ENCODE peak calls at places on chromosomes 13 and 19, in eight cellular contexts. D is lower leg skin, N is stomach, V is H54, W is adrenal gland, G is Peyer's patch, B is tibial nerve, R is prostate gland. I is an unnamed sample.

GRCh38 chr19:33430674-33431277 is 57.3 kb downstream of the CEBPG start:
- DNase-seq in R (peak; percentile 69), G (peak; percentile 52), D (peak; percentile 93), V (peak; percentile 77), B (peak; percentile 37), W (peak; percentile 67), N (peak; percentile 71), I (peak; percentile 82)

GRCh38 chr13:44088911-44089851 is 209.5 kb downstream of the LACC1 start:
- DNase-seq in B (no peak), N (no peak), W (no peak), D (no peak), G (no peak), R (no peak), V (no peak), I (no peak)

GRCh38 chr19:58479303-58479702 is 3.2 kb downstream of the ZNF446 start:
- DNase-seq in N (no peak), W (no peak), B (no peak), R (no peak), V (no peak), G (no peak), D (no peak), I (no peak)

GRCh38 chr13:102191951-102192461 is 209.8 kb downstream of the FGF14 start:
- DNase-seq in R (no peak), N (no peak), G (no peak), B (no peak), W (no peak), D (no peak), V (no peak), I (no peak)

GRCh38 chr13:90696254-90696653 is 651.2 kb upstream of the MIR17HG start:
- DNase-seq in N (no peak), W (no peak), R (no peak), G (no peak), V (peak; percentile 7), B (no peak), D (no peak), I (no peak)

GRCh38 chr19:45716314-45717130 is 14.2 kb downstream of the FBXO46 start:
- DNase-seq in R (peak; percentile 56), N (no peak), G (peak; percentile 40), V (no peak), D (no peak), W (no peak), B (peak; percentile 35), I (no peak)

GRCh38 chr19:5588906-5589676 is 21.3 kb upstream of the TINCR start:
- DNase-seq in V (no peak), N (no peak), B (no peak), R (no peak), W (no peak), D (no peak), G (no peak), I (no peak)

GRCh38 chr19:18007939-18008673 is at the start of gene ARRDC2:
- DNase-seq in W (peak; percentile 91), V (peak; percentile 97), G (peak; percentile 98), D (peak; percentile 98), N (peak; percentile 90), B (peak; percentile 92), R (peak; percentile 87), I (peak; percentile 96)

GRCh38 chr19:18989316-18989715 is 44.0 kb downstream of the SUGP2 start:
- DNase-seq in D (no peak), B (no peak), V (no peak), G (no peak), W (no peak), N (no peak), R (no peak), I (no peak)

GRCh38 chr13:20609145-20609544 is 42.2 kb downstream of the IFT88 start:
- DNase-seq in G (no peak), V (no peak), W (no peak), B (no peak), R (no peak), D (no peak), N (no peak), I (no peak)

GRCh38 chr13:19644947-19645439 is 11.5 kb downstream of the MPHOSPH8 start:
- DNase-seq in W (no peak), B (no peak), D (no peak), V (no peak), R (no peak), N (no peak), G (no peak), I (no peak)

GRCh38 chr19:8244442-8244841 is 35.3 kb downstream of the CERS4 start:
- DNase-seq in G (no peak), N (no peak), V (no peak), B (no peak), D (no peak), R (no peak), W (no peak), I (no peak)

GRCh38 chr19:44552324-44552723 is 22.8 kb upstream of the CEACAM20 start:
- DNase-seq in N (no peak), B (no peak), R (no peak), V (peak; percentile 66), W (peak; percentile 16), G (no peak), D (no peak), I (no peak)

GRCh38 chr13:26324294-26324693 is 70.4 kb downstream of the CDK8 start:
- DNase-seq in W (no peak), N (no peak), V (no peak), G (no peak), B (no peak), R (no peak), D (no peak), I (no peak)

GRCh38 chr13:76016799-76017198 is 380.7 kb downstream of the LMO7 start:
- DNase-seq in W (no peak), R (no peak), G (no peak), B (no peak), V (peak; percentile 4), N (no peak), D (no peak), I (no peak)

GRCh38 chr19:32555786-32556185 is 25.2 kb upstream of the PDCD5 start:
- DNase-seq in W (no peak), N (no peak), V (no peak), G (no peak), R (no peak), B (no peak), D (no peak), I (no peak)

GRCh38 chr19:55456347-55456746 is 5.1 kb downstream of the ISOC2 start:
- DNase-seq in R (no peak), V (no peak), G (no peak), D (no peak), N (no peak), B (no peak), W (peak; percentile 71), I (no peak)

GRCh38 chr19:35040826-35041547 is 534 bp upstream of the HPN start:
- DNase-seq in W (peak; percentile 90), N (peak; percentile 96), V (no peak), R (peak; percentile 69), D (peak; percentile 97), G (peak; percentile 68), B (peak; percentile 92), I (peak; percentile 88)

GRCh38 chr13:114279770-114280169 is 1.6 kb upstream of the UPF3A start:
- DNase-seq in B (no peak), D (no peak), R (no peak), N (no peak), G (no peak), V (no peak), W (no peak), I (peak; percentile 27)

GRCh38 chr13:114279146-114279545 is 2.3 kb upstream of the UPF3A start:
- DNase-seq in B (no peak), N (no peak), G (no peak), D (no peak), R (no peak), V (no peak), W (no peak), I (no peak)

GRCh38 chr13:114283581-114283980 is 2.2 kb downstream of the UPF3A start:
- DNase-seq in D (no peak), V (no peak), N (no peak), B (no peak), R (no peak), G (no peak), W (no peak), I (no peak)

GRCh38 chr13:114282143-114282685 is 813 bp downstream of the UPF3A start:
- DNase-seq in W (peak; percentile 36), G (peak; percentile 27), V (peak; percentile 71), D (peak; percentile 88), N (peak; percentile 47), B (no peak), R (peak; percentile 16), I (peak; percentile 72)

GRCh38 chr13:114281351-114282142 is at the start of gene UPF3A:
- DNase-seq in B (peak; percentile 79), D (peak; percentile 98), R (peak; percentile 86), G (peak; percentile 85), V (peak; percentile 89), N (peak; percentile 89), W (peak; percentile 91), I (peak; percentile 96)
- TF ChIP-seq POLR2A in B (peak; percentile 19), D (no peak), R (peak; percentile 72), G (peak; percentile 83), V (peak; percentile 35), N (peak; percentile 40), W (peak; percentile 72), I (peak; percentile 67)

GRCh38 chr13:64314286-64314685 is 2898.6 kb upstream of the PCDH20 start:
- DNase-seq in D (no peak), N (no peak), R (no peak), G (no peak), V (no peak), B (no peak), W (no peak), I (no peak)

GRCh38 chr13:64305246-64305645 is 2889.6 kb upstream of the PCDH20 start:
- DNase-seq in V (no peak), B (no peak), D (no peak), W (no peak), R (no peak), N (no peak), G (no peak), I (no peak)

GRCh38 chr13:64311948-64312347 is 2896.3 kb upstream of the PCDH20 start:
- DNase-seq in R (no peak), D (no peak), B (no peak), G (no peak), W (no peak), V (no peak), N (no peak), I (no peak)

GRCh38 chr13:64311112-64311511 is 2895.5 kb upstream of the PCDH20 start:
- DNase-seq in N (no peak), V (no peak), R (no peak), G (no peak), W (no peak), D (no peak), B (no peak), I (no peak)
- TF ChIP-seq POLR2A in N (no peak), V (no peak), R (no peak), G (no peak), W (no peak), D (no peak), B (no peak), I (no peak)

DNA sequence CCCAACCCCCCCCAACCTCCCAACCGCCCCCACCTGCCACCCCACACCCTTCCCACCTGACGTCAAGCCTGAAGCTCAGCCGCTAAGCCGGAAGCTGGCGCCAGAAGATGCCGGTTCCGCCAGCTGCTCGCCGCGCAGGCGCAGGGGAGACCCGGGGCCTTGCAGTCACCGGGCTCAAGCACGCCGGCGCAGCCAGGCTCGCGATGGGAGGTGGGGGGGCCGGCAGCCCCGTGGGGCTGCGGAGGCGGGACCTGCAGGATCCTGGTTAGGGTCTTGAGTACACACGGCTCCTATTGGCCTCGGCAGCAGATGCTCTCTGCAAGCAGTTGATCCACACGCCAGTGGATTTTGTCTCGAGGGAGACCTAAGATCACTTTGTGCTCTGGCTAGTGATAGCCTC is at the start of gene LIG4:
- DNase-seq in D (peak; percentile 96), B (peak; percentile 60), R (peak; percentile 80), G (peak; percentile 88), V (peak; percentile 99), W (peak; percentile 92), N (peak; percentile 92), I (peak; percentile 91)
- TF ChIP-seq POLR2A in D (no peak), B (no peak), R (peak; percentile 24), G (no peak), V (peak; percentile 53), W (no peak), N (no peak), I (no peak)

GRCh38 chr19:16328824-16329482 is 4.3 kb downstream of the KLF2 start:
- DNase-seq in R (no peak), V (no peak), N (no peak), B (no peak), G (peak; percentile 44), D (no peak), W (no peak), I (peak; percentile 72)
- TF ChIP-seq POLR2A in R (no peak), V (peak; percentile 12), N (no peak), B (no peak), G (no peak), D (no peak), W (no peak), I (no peak)

I was measured in suprapubic skin.